ENCODE peak calls at places on chromosomes 6 and 20, in seven cellular contexts. R is A549, G is mammary epithelial cell, O is AG04449, X is cardiac muscle cell, L is breast epithelium, W is BE2C. J is an unnamed sample.

GRCh38 chr6:39430446-39430845 is 107.9 kb upstream of the KCNK16 start:
- DNase-seq in R (no peak), G (no peak), O (no peak), X (no peak), L (no peak), W (no peak), J (no peak)

GRCh38 chr6:8400663-8401062 is 34.7 kb downstream of the SLC35B3 start:
- DNase-seq in R (no peak), G (peak; percentile 23), O (no peak), X (no peak), L (no peak), W (no peak), J (no peak)

GRCh38 chr6:151128764-151129370 is 110.9 kb upstream of the AKAP12 start:
- DNase-seq in R (no peak), G (no peak), O (no peak), X (no peak), L (no peak), W (no peak), J (no peak)

GRCh38 chr20:60761056-60761455 is 491.0 kb upstream of the CDH4 start:
- DNase-seq in R (no peak), G (peak; percentile 5), O (no peak), X (no peak), L (no peak), W (no peak), J (no peak)

GRCh38 chr20:62727584-62728027 is 19.0 kb downstream of the NTSR1 start:
- DNase-seq in R (no peak), G (no peak), O (no peak), X (no peak), L (no peak), W (peak; percentile 8), J (no peak)

GRCh38 chr20:7772376-7772775 is 167.9 kb downstream of the HAO1 start:
- DNase-seq in R (no peak), G (peak; percentile 95), O (no peak), X (peak; percentile 56), L (no peak), W (no peak), J (peak; percentile 81)

GRCh38 chr6:13455604-13456003 is 31.8 kb downstream of the GFOD1 start:
- DNase-seq in R (no peak), G (no peak), O (no peak), X (no peak), L (no peak), W (no peak), J (no peak)

GRCh38 chr6:153263489-153263888 is 132.4 kb upstream of the RGS17 start:
- DNase-seq in R (no peak), G (no peak), O (no peak), X (no peak), L (no peak), W (no peak), J (no peak)

GRCh38 chr6:147141690-147142308 is 62.4 kb upstream of the STXBP5 start:
- DNase-seq in R (no peak), G (peak; percentile 56), O (no peak), X (no peak), L (no peak), W (no peak), J (peak; percentile 29)

GRCh38 chr6:53426544-53427270 is 78.0 kb upstream of the ELOVL5 start:
- DNase-seq in R (no peak), G (peak; percentile 39), O (no peak), X (no peak), L (no peak), W (no peak), J (no peak)

GRCh38 chr6:56279346-56280080 is 32.1 kb upstream of the COL21A1 start:
- DNase-seq in R (peak; percentile 70), G (peak; percentile 17), O (no peak), X (peak; percentile 13), L (no peak), W (no peak), J (peak; percentile 49)

GRCh38 chr6:154166140-154166539 is 127.1 kb downstream of the OPRM1 start:
- DNase-seq in R (no peak), G (no peak), O (no peak), X (no peak), L (no peak), W (no peak), J (no peak)

GRCh38 chr20:4170621-4171537 is 155.5 kb upstream of the RNF24 start:
- DNase-seq in R (no peak), G (no peak), O (no peak), X (peak; percentile 71), L (no peak), W (no peak), J (no peak)

GRCh38 chr6:11621119-11621518 is 83.6 kb downstream of the TMEM170B start:
- DNase-seq in R (no peak), G (no peak), O (no peak), X (no peak), L (no peak), W (peak; percentile 15), J (no peak)

GRCh38 chr6:11309947-11310665 is 77.6 kb upstream of the NEDD9 start:
- DNase-seq in R (no peak), G (no peak), O (no peak), X (no peak), L (no peak), W (no peak), J (no peak)

GRCh38 chr6:87391334-87391733 is 16.4 kb upstream of the CFAP206 start:
- DNase-seq in R (peak; percentile 15), G (peak; percentile 34), O (no peak), X (peak; percentile 52), L (no peak), W (peak; percentile 51), J (peak; percentile 39)

GRCh38 chr6:92174398-92175073 is 1244.8 kb downstream of the EPHA7 start:
- DNase-seq in R (no peak), G (no peak), O (no peak), X (no peak), L (no peak), W (no peak), J (no peak)

GRCh38 chr6:154356690-154357089 is at the start of gene IPCEF1:
- DNase-seq in R (no peak), G (no peak), O (no peak), X (no peak), L (no peak), W (no peak), J (no peak)

GRCh38 chr6:26056583-26057350 is 30.5 kb upstream of the HFE start:
- DNase-seq in R (peak; percentile 55), G (peak; percentile 27), O (no peak), X (peak; percentile 31), L (no peak), W (peak; percentile 41), J (peak; percentile 24)

DNA sequence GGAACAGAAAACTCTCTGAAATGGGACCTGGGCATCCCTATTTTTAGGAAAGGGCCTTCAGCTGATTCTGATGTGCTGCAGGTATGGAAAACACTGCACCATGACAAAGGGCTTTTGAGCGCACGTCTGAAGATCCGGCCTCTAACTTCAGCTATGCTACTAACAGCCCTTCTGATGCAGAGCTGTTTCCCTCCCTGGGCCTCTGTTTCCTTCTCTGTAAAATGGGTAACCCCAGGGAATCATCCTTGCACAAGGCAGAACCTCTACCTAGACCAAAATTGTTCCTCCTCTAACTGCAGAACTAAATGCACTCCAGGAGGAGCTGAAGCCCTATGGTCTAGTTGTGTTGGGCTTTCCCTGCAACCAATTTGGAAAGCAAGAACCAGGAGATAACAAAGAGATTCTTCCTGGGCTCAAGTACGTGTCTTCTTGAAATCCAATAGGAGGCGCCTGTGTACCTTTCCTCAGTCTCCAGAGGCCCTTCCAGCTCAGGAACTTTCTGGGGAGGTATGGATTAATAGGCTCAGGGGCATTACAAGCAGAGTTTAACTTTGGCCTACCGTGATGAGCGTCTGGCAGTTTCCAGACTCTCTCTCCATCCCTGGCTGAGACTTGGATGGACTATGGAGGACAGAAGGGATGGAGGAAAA is 5.9 kb downstream of the GPX5 start:
- DNase-seq in R (no peak), G (no peak), O (no peak), X (no peak), L (no peak), W (no peak), J (no peak)
- TF ChIP-seq CTCF in R (peak; percentile 6), G (peak; percentile 8), O (no peak), X (no peak), L (no peak), W (peak; percentile 33), J (no peak)

DNA sequence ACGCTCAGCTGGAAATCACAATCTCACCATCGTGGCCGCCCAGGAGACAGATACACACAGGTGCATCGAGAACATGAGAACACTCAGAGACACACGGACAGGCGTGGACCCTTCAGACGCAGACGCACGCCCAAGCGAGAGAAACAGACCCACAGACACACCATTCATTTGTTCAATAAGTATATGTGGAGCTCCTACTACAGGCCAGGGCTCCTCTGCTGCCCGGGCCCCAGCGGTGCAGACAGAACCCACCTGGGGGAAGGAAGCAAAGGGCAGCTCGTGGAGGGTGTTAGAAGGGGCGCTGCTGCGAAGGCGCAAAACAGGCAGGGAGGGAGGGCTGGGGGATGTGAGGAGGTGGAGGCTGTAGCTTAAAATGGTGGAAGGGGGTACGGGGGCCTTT is 39.2 kb downstream of the SRC start:
- DNase-seq in R (no peak), G (no peak), O (no peak), X (no peak), L (no peak), W (no peak), J (no peak)
- H3K4me3 ChIP-seq in R (peak overlapping the region; percentile 55), G (no peak overlapping the region), O (no peak overlapping the region), X (no peak overlapping the region), L (no peak overlapping the region), W (no peak overlapping the region), J (no peak overlapping the region)

GRCh38 chr20:22732751-22733150 is 148.4 kb upstream of the FOXA2 start:
- DNase-seq in R (no peak), G (no peak), O (no peak), X (no peak), L (no peak), W (no peak), J (no peak)
- TF ChIP-seq CTCF in R (no peak), G (peak; percentile 7), O (no peak), X (no peak), L (no peak), W (no peak), J (no peak)

GRCh38 chr20:47063808-47064207 is 169.2 kb downstream of the EYA2 start:
- DNase-seq in R (no peak), G (no peak), O (no peak), X (no peak), L (no peak), W (no peak), J (no peak)

GRCh38 chr20:47070176-47070575 is 175.5 kb downstream of the EYA2 start:
- DNase-seq in R (no peak), G (no peak), O (no peak), X (peak; percentile 24), L (no peak), W (no peak), J (peak; percentile 8)

GRCh38 chr20:47066484-47067270 is 172.0 kb downstream of the EYA2 start:
- DNase-seq in R (no peak), G (no peak), O (no peak), X (no peak), L (no peak), W (no peak), J (no peak)

GRCh38 chr20:47071646-47072185 is 177.1 kb downstream of the EYA2 start:
- DNase-seq in R (no peak), G (no peak), O (no peak), X (no peak), L (no peak), W (no peak), J (no peak)

DNA sequence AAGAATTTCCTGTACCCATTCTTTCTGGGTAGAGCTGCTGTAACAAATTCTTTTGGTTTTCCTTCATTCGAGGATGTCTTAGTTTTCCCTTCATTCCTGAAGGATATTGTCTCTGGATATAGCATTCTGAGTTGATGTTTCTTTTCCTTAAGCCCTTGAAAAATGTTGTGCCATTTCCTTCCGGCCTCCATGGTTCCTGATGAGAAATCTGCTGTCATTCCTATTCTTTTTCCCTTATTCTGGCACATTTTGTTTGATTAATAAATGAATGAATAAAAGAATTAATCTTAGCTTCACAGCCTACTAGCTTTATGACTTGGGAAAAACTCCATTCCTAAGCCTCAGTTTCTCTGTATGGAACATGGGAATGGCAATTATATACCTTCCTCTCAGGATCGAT is 173.1 kb downstream of the EYA2 start:
- DNase-seq in R (no peak), G (no peak), O (no peak), X (peak; percentile 6), L (no peak), W (no peak), J (no peak)
- H3K4me3 ChIP-seq in R (no peak overlapping the region), G (no peak overlapping the region), O (no peak overlapping the region), X (no peak overlapping the region), L (no peak overlapping the region), W (no peak overlapping the region), J (no peak overlapping the region)

J was measured in AG10803.